ENCODE peak calls at places on chromosome 18, in eight cellular contexts. B is omental fat pad, U is fibroblast of lung, H is WERI-Rb-1, K is transverse colon, T is breast epithelium, Y is HepG2, J is AG09309. G is an unnamed sample.

GRCh38 chr18:48753741-48754140 is 197.0 kb downstream of the SMAD7 start:
- DNase-seq in B (no peak), U (peak; percentile 41), H (no peak), K (no peak), T (no peak), Y (no peak), J (no peak), G (no peak)

GRCh38 chr18:40851014-40851429 is 1104.0 kb upstream of the PIK3C3 start:
- DNase-seq in B (no peak), U (peak; percentile 88), H (no peak), K (no peak), T (no peak), Y (no peak), J (no peak), G (peak; percentile 81)

GRCh38 chr18:77736817-77737216 is 487.2 kb downstream of the GALR1 start:
- DNase-seq in B (no peak), U (no peak), H (no peak), K (no peak), T (no peak), Y (no peak), J (no peak), G (no peak)

GRCh38 chr18:44826418-44827259 is 146.0 kb downstream of the SETBP1 start:
- DNase-seq in B (peak; percentile 47), U (peak; percentile 98), H (no peak), K (peak; percentile 81), T (peak; percentile 70), Y (no peak), J (peak; percentile 68), G (peak; percentile 80)

GRCh38 chr18:13570856-13571495 is 155.4 kb downstream of the FAM210A start:
- DNase-seq in B (no peak), U (peak; percentile 68), H (no peak), K (no peak), T (no peak), Y (no peak), J (no peak), G (no peak)

GRCh38 chr18:70294471-70295191 is 5.8 kb downstream of the SOCS6 start:
- DNase-seq in B (no peak), U (no peak), H (peak; percentile 37), K (no peak), T (no peak), Y (no peak), J (no peak), G (no peak)

GRCh38 chr18:71105078-71105819 is 816.4 kb downstream of the SOCS6 start:
- DNase-seq in B (no peak), U (peak; percentile 74), H (no peak), K (no peak), T (no peak), Y (no peak), J (no peak), G (no peak)

GRCh38 chr18:500230-500555 is 308 bp downstream of the COLEC12 start:
- DNase-seq in B (no peak), U (no peak), H (no peak), K (no peak), T (no peak), Y (no peak), J (no peak), G (no peak)

GRCh38 chr18:68053290-68053689 is 536.8 kb upstream of the DSEL start:
- DNase-seq in B (no peak), U (no peak), H (no peak), K (no peak), T (no peak), Y (no peak), J (no peak), G (no peak)

GRCh38 chr18:13178976-13179375 is 39.6 kb upstream of the LDLRAD4 start:
- DNase-seq in B (no peak), U (peak; percentile 82), H (no peak), K (no peak), T (no peak), Y (no peak), J (no peak), G (peak; percentile 0)

GRCh38 chr18:48201337-48201705 is 207.9 kb downstream of the ZBTB7C start:
- DNase-seq in B (no peak), U (no peak), H (no peak), K (no peak), T (no peak), Y (no peak), J (no peak), G (peak; percentile 67)

GRCh38 chr18:61892683-61893303 is at the start of gene RNF152:
- DNase-seq in B (no peak), U (peak; percentile 23), H (peak; percentile 67), K (peak; percentile 32), T (peak; percentile 54), Y (no peak), J (no peak), G (peak; percentile 18)

GRCh38 chr18:47930086-47930843 is at the start of gene SMAD2:
- DNase-seq in B (peak; percentile 56), U (peak; percentile 75), H (peak; percentile 92), K (peak; percentile 88), T (peak; percentile 76), Y (peak; percentile 87), J (no peak), G (peak; percentile 54)

GRCh38 chr18:5628512-5629255 is 84.9 kb upstream of the EPB41L3 start:
- DNase-seq in B (peak; percentile 32), U (peak; percentile 48), H (peak; percentile 47), K (peak; percentile 86), T (no peak), Y (no peak), J (no peak), G (no peak)

GRCh38 chr18:39701071-39701783 is 2135.6 kb upstream of the CELF4 start:
- DNase-seq in B (no peak), U (no peak), H (no peak), K (no peak), T (no peak), Y (no peak), J (no peak), G (peak; percentile 36)

GRCh38 chr18:73614812-73615211 is 532.8 kb downstream of the FBXO15 start:
- DNase-seq in B (no peak), U (peak; percentile 99), H (no peak), K (no peak), T (no peak), Y (no peak), J (peak; percentile 91), G (peak; percentile 98)

GRCh38 chr18:43405097-43405496 is 127.8 kb upstream of the SYT4 start:
- DNase-seq in B (no peak), U (peak; percentile 5), H (no peak), K (no peak), T (no peak), Y (no peak), J (no peak), G (peak; percentile 57)

GRCh38 chr18:13222371-13223281 is 4.1 kb downstream of the LDLRAD4 start:
- DNase-seq in B (no peak), U (peak; percentile 63), H (no peak), K (peak; percentile 80), T (no peak), Y (peak; percentile 42), J (no peak), G (peak; percentile 11)

GRCh38 chr18:44423826-44424225 is 256.9 kb upstream of the SETBP1 start:
- DNase-seq in B (no peak), U (no peak), H (no peak), K (no peak), T (no peak), Y (no peak), J (no peak), G (no peak)

GRCh38 chr18:48600746-48601090 is 61.9 kb downstream of the CTIF start:
- DNase-seq in B (no peak), U (peak; percentile 48), H (no peak), K (no peak), T (no peak), Y (no peak), J (no peak), G (no peak)

DNA sequence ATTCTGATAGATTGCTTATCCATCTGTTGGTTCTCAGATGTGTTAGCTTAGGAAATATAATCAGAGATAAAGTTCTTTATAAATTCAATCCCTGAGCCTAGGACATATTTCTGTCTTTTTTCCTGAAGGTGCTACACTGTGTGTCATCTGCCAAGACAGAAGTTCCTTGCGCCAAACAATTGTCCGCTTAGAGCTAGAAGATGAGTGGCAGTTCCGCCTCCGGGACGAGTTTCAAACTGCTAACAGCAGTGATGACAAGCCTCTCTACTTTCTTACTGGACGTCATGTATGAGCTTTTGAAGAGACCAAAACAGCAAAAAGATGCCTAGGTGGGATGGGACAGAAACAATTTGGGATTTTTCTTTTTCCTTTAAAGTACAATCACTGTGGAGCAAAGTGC is 78.0 kb downstream of the ESCO1 start:
- DNase-seq in B (no peak), U (no peak), H (no peak), K (no peak), T (no peak), Y (no peak), J (no peak), G (no peak)
- TF ChIP-seq CTCF in B (no peak), U (no peak), H (no peak), K (no peak), T (no peak), Y (no peak), J (no peak), G (no peak)

GRCh38 chr18:31294199-31294747 is 23.7 kb upstream of the DSG1 start:
- DNase-seq in B (no peak), U (no peak), H (no peak), K (no peak), T (no peak), Y (no peak), J (no peak), G (peak; percentile 44)
- TF ChIP-seq CTCF in B (no peak), U (no peak), H (no peak), K (no peak), T (no peak), Y (no peak), J (no peak), G (no peak)

GRCh38 chr18:66752733-66753132 is 148.8 kb upstream of the CDH19 start:
- DNase-seq in B (no peak), U (peak; percentile 14), H (no peak), K (no peak), T (no peak), Y (no peak), J (no peak), G (peak; percentile 83)

GRCh38 chr18:66754335-66754734 is 150.4 kb upstream of the CDH19 start:
- DNase-seq in B (no peak), U (no peak), H (no peak), K (no peak), T (no peak), Y (no peak), J (no peak), G (peak; percentile 60)

GRCh38 chr18:66749475-66750035 is 145.7 kb upstream of the CDH19 start:
- DNase-seq in B (no peak), U (peak; percentile 17), H (no peak), K (no peak), T (no peak), Y (no peak), J (no peak), G (no peak)

GRCh38 chr18:66749030-66749429 is 145.1 kb upstream of the CDH19 start:
- DNase-seq in B (no peak), U (peak; percentile 29), H (no peak), K (no peak), T (no peak), Y (peak; percentile 1), J (no peak), G (peak; percentile 18)
- TF ChIP-seq CTCF in B (no peak), U (no peak), H (no peak), K (peak; percentile 30), T (no peak), Y (peak; percentile 54), J (no peak), G (no peak)

GRCh38 chr18:56407631-56408030 is 230.8 kb downstream of the TXNL1 start:
- DNase-seq in B (no peak), U (peak; percentile 12), H (peak; percentile 66), K (no peak), T (no peak), Y (no peak), J (no peak), G (no peak)
- TF ChIP-seq CTCF in B (no peak), U (no peak), H (no peak), K (no peak), T (no peak), Y (no peak), J (no peak), G (no peak)